ENCODE peak calls at places on chromosomes 5 and 9, in four cellular contexts. H, A, U and W are unnamed samples.

GRCh38 chr9:110626109-110626829 is 42.3 kb upstream of the MUSK start:
- DNase-seq in H (no peak), A (peak), U (no peak), W (no peak)

GRCh38 chr9:96559339-96559943 is 60.2 kb downstream of the CDC14B start:
- DNase-seq in H (no peak), A (no peak), U (no peak), W (no peak)

GRCh38 chr9:127873886-127874285 is 3.6 kb downstream of the AK1 start:
- DNase-seq in H (no peak), A (no peak), U (no peak), W (no peak)

GRCh38 chr9:132411091-132411508 is 1.1 kb downstream of the CFAP77 start:
- DNase-seq in H (peak), A (no peak), U (peak), W (peak)

GRCh38 chr5:173191561-173191960 is 43.4 kb downstream of the NKX2-5 start:
- DNase-seq in H (no peak), A (no peak), U (no peak), W (no peak)

GRCh38 chr9:113837349-113837748 is 38.8 kb upstream of the ZNF618 start:
- DNase-seq in H (no peak), A (no peak), U (no peak), W (no peak)

GRCh38 chr5:1195916-1196315 is 5.5 kb upstream of the SLC6A19 start:
- DNase-seq in H (no peak), A (no peak), U (no peak), W (no peak)

GRCh38 chr5:95654196-95654595 is 7.6 kb downstream of the RFESD start:
- DNase-seq in H (no peak), A (no peak), U (no peak), W (no peak)

GRCh38 chr5:177035982-177036381 is 13.5 kb downstream of the ZNF346 start:
- DNase-seq in H (no peak), A (no peak), U (no peak), W (no peak)

GRCh38 chr5:151186538-151186937 is 29.0 kb upstream of the ANXA6 start:
- DNase-seq in H (no peak), A (no peak), U (no peak), W (no peak)

GRCh38 chr9:126461029-126461428 is 134.4 kb downstream of the MVB12B start:
- DNase-seq in H (no peak), A (no peak), U (no peak), W (no peak)

GRCh38 chr5:132500931-132501628 is 10.5 kb upstream of the IRF1 start:
- DNase-seq in H (no peak), A (no peak), U (peak), W (peak)

GRCh38 chr5:154444559-154445421 is 1.0 kb upstream of the SAP30L start:
- DNase-seq in H (peak), A (no peak), U (peak), W (peak)

GRCh38 chr5:154449786-154450185 is 4.0 kb downstream of the SAP30L start:
- DNase-seq in H (no peak), A (no peak), U (no peak), W (no peak)

GRCh38 chr5:154445422-154446182 is at the start of gene SAP30L:
- DNase-seq in H (peak), A (peak), U (peak), W (peak)

GRCh38 chr5:154446183-154447073 is 631 bp downstream of the SAP30L start:
- DNase-seq in H (peak), A (no peak), U (peak), W (peak)

DNA sequence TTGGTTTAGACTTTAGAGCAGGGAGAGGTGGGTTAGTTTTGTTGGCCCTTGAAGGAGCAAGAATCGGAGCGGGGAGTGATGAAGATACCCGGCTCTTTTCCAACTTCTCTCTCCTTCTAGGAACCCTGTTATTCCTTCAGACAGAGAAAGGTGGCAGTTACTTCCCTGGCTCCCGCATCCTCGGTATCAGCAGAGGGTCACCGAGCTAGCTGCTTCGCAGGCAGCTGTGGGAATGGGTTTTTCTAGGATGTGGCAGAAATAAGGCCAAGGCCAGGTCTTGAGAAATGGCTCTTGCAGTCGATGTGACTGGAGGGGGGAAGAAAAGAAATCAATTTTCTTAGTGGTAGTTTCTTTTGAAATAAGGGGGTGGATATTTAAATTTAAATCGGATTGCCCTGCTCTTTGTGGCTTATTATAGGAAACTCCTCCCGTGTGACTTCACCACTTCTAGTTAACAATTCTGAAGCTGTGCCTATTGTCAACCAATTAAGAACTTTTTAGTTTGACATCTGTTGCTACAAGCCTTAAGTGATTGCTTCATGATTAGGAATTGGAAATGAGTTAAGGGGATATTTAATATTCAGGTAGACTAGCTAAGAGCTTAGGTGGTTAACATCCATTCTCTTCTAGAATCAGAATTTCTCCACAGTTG is 1.4 kb downstream of the SAP30L start:
- DNase-seq in H (no peak), A (no peak), U (no peak), W (no peak)
- TF ChIP-seq SPI1 in H (no peak), A (no peak), U (no peak), W (no peak)

GRCh38 chr5:54691644-54692043 is 174.1 kb downstream of the SNX18 start:
- DNase-seq in H (no peak), A (no peak), U (no peak), W (no peak)
- TF ChIP-seq SPI1 in H (no peak), A (no peak), U (no peak), W (no peak)

DNA sequence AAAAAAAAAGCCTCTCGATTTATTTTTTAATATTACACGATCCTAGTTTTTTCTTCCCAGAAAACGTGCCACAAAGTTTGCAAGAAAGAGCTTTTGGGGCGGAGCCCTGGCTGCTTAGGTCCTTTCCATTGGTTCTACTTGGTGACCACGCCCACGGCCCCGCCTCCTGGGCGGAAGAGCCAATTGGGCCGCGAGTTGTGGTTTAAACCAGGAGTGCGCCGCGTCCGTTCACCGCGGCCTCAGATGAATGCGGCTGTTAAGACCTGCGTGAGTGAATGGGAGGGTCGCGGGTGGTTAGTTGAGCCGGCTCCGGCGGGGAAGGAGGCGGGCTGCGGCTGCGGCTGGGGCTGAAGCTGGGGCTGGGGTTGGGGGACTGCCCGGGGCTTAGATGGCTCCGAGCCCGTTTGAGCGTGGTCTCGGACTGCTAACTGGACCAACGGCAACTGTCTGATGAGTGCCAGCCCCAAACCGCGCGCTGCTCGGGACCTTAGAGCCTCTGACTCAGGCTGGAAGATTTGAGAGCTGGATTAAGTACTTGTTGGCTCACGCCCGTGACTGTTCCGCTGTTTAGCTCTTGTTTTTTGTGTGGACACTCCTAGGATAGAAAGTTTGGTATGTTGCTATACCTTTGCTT is at the start of gene PTTG1:
- DNase-seq in H (peak), A (peak), U (peak), W (peak)
- TF ChIP-seq SPI1 in H (peak), A (no peak), U (no peak), W (peak)

GRCh38 chr5:157571357-157571827 is 4.2 kb downstream of the ADAM19 start:
- DNase-seq in H (peak), A (peak), U (no peak), W (peak)
- TF ChIP-seq SPI1 in H (peak), A (peak), U (peak), W (peak)

DNA sequence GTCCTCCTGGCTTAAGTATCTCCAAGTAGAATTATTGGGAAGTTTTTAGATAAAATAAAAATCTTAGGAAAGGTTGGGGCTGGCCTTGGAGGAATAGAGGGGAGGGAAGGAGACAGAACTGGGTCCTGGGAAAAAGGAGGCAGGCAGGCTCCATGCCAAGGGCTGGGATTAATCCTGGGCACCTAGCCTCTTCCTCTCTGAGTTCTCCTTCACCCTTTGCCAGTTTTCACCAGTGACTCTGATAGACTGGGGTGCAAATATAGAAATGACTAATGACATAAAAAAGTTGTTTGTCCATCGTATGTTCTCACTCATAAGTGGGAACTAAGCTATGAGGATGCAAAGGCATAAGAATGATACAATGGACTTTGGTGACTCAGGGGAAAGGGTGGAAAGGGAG is 81.9 kb downstream of the RMI1 start:
- DNase-seq in H (no peak), A (no peak), U (no peak), W (no peak)
- TF ChIP-seq SPI1 in H (no peak), A (no peak), U (no peak), W (no peak)

GRCh38 chr9:81804306-81804705 is 115.0 kb upstream of the TLE1 start:
- DNase-seq in H (no peak), A (no peak), U (no peak), W (no peak)

GRCh38 chr9:81798606-81799005 is 109.3 kb upstream of the TLE1 start:
- DNase-seq in H (no peak), A (no peak), U (no peak), W (no peak)

DNA sequence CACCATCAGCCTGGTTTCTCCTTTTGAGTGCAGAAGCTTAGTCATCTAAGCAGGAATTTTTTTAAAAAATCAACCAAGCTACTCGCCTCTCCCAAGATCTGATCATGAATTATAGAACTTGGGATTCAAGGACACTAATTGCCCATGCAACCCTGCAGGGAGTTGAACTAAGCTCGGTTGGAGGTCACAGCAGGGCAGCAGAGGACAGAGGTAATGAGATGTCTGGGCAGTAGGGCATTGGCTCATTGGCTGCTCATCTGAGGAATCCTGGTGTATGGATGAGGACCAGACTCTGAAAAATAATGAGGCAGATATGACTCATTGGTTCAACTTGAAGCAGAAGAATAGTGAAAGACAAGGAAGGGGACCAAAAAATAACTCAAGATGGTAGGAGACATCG is 111.8 kb upstream of the TLE1 start:
- DNase-seq in H (no peak), A (no peak), U (no peak), W (no peak)
- TF ChIP-seq SPI1 in H (no peak), A (no peak), U (no peak), W (no peak)

GRCh38 chr5:154837009-154837881 is 13.2 kb downstream of the FAXDC2 start:
- DNase-seq in H (no peak), A (no peak), U (no peak), W (no peak)
- TF ChIP-seq SPI1 in H (no peak), A (no peak), U (no peak), W (no peak)

GRCh38 chr5:76542236-76542635 is 81.0 kb downstream of the F2RL2 start:
- DNase-seq in H (no peak), A (no peak), U (no peak), W (no peak)

GRCh38 chr5:76545184-76545583 is 78.0 kb downstream of the F2RL2 start:
- DNase-seq in H (no peak), A (no peak), U (no peak), W (no peak)

GRCh38 chr5:76546497-76547102 is 76.6 kb downstream of the F2RL2 start:
- DNase-seq in H (no peak), A (peak), U (no peak), W (no peak)

GRCh38 chr5:76542887-76543690 is 80.1 kb downstream of the F2RL2 start:
- DNase-seq in H (no peak), A (no peak), U (no peak), W (peak)

GRCh38 chr5:76544268-76544926 is 78.8 kb downstream of the F2RL2 start:
- DNase-seq in H (no peak), A (peak), U (peak), W (no peak)
- TF ChIP-seq SPI1 in H (no peak), A (no peak), U (no peak), W (no peak)

DNA sequence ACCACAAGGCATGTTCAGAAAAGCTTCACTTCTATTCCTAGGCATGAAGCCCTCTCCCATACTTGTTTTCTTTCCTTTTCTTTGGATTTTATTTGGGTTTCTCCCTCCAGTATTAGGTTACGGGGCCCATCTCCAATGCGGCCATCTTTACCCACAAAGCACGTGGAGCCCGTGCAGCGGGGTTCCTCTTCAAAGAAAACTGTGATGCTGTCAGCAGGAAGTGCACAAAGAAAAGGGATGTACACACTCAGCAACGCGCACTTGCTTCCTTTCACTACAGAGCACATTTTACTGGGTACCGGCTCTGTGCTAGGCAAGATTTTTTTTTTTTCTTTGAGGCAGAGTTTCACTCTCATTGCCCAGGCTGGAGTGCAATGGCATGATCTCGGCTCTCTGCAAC is 106.6 kb downstream of the COL23A1 start:
- DNase-seq in H (no peak), A (no peak), U (no peak), W (peak)
- TF ChIP-seq SPI1 in H (no peak), A (no peak), U (no peak), W (peak)

DNA sequence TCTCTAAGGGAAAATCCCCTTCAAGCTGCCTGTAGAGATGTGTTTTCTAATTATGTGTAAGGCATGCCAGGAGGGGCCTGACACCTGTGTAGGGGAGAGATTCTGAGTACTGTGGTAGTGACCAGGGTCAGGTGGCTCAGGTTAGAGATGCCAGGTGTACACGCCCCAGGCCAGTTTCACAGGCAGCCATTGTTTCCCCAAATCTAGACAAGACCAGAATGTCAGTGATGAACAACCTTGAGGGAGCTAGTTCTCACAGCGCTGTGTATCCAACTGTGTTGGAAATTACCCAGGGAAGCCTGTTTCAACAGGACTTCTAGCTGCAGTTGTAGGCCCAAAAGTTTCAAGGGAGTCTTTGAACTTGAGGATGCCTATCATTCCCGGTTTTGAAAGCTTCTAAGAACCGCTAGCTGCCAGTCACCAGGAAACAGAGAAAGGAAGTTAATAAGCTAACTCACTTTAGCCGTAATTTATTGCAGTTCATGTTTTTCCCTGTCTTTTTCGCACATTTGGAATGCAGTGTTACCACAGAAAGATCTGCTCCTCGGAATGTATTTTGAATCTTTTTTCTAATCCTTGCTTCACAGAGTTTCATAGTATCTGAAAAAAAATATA is 572.4 kb upstream of the RGMB start:
- DNase-seq in H (no peak), A (no peak), U (no peak), W (no peak)
- TF ChIP-seq SPI1 in H (no peak), A (no peak), U (no peak), W (no peak)